ENCODE peak calls at places on chromosomes 5 and 9, in nine cellular contexts. One of them, this sample, is unnamed.

GRCh38 chr9:92483896-92484545 is 1.7 kb upstream of the ASPN start:
- DNase-seq in mesothelial cell of epicardium: no peak
- DNase-seq in NCI-H1694: no peak
- DNase-seq in breast epithelium: no peak
- DNase-seq in stimulated activated CD4-positive, alpha-beta T cell treated with anti-CD3 and anti-CD28 coated beads, Interleukin-15, amount 100 ng/mL, for 48 hours: no peak
- DNase-seq in activated effector memory CD4-positive, alpha-beta T cell treated with anti-CD3 and anti-CD28 coated beads, Interleukin-2, amount 50 U/mL, for 16 hours: no peak
- DNase-seq in CD4-positive, CD25-positive, alpha-beta regulatory T cell: no peak
- DNase-seq in OCI-M1: no peak
- DNase-seq in kidney glomerular epithelial cell: no peak
- DNase-seq in this sample: no peak

GRCh38 chr9:106771618-106772017 is 91.3 kb upstream of the ZNF462 start:
- DNase-seq in CD4-positive, CD25-positive, alpha-beta regulatory T cell: no peak
- DNase-seq in OCI-M1: no peak
- DNase-seq in NCI-H1694: peak; percentile 8
- DNase-seq in kidney glomerular epithelial cell: no peak
- DNase-seq in breast epithelium: peak; percentile 21
- DNase-seq in stimulated activated CD4-positive, alpha-beta T cell treated with anti-CD3 and anti-CD28 coated beads, Interleukin-15, amount 100 ng/mL, for 48 hours: no peak
- DNase-seq in activated effector memory CD4-positive, alpha-beta T cell treated with anti-CD3 and anti-CD28 coated beads, Interleukin-2, amount 50 U/mL, for 16 hours: no peak
- DNase-seq in mesothelial cell of epicardium: no peak
- DNase-seq in this sample: no peak

GRCh38 chr9:126347911-126348760 is 21.5 kb downstream of the MVB12B start:
- DNase-seq in kidney glomerular epithelial cell: no peak
- DNase-seq in OCI-M1: no peak
- DNase-seq in activated effector memory CD4-positive, alpha-beta T cell treated with anti-CD3 and anti-CD28 coated beads, Interleukin-2, amount 50 U/mL, for 16 hours: no peak
- DNase-seq in mesothelial cell of epicardium: no peak
- DNase-seq in stimulated activated CD4-positive, alpha-beta T cell treated with anti-CD3 and anti-CD28 coated beads, Interleukin-15, amount 100 ng/mL, for 48 hours: no peak
- DNase-seq in NCI-H1694: no peak
- DNase-seq in CD4-positive, CD25-positive, alpha-beta regulatory T cell: no peak
- DNase-seq in breast epithelium: peak; percentile 69
- DNase-seq in this sample: no peak

GRCh38 chr9:70979971-70980370 is 141.4 kb downstream of the TRPM3 start:
- DNase-seq in activated effector memory CD4-positive, alpha-beta T cell treated with anti-CD3 and anti-CD28 coated beads, Interleukin-2, amount 50 U/mL, for 16 hours: no peak
- DNase-seq in kidney glomerular epithelial cell: no peak
- DNase-seq in mesothelial cell of epicardium: no peak
- DNase-seq in stimulated activated CD4-positive, alpha-beta T cell treated with anti-CD3 and anti-CD28 coated beads, Interleukin-15, amount 100 ng/mL, for 48 hours: no peak
- DNase-seq in CD4-positive, CD25-positive, alpha-beta regulatory T cell: no peak
- DNase-seq in NCI-H1694: no peak
- DNase-seq in OCI-M1: no peak
- DNase-seq in breast epithelium: no peak
- DNase-seq in this sample: no peak

GRCh38 chr9:135217836-135218235 is 130.4 kb downstream of the OLFM1 start:
- DNase-seq in activated effector memory CD4-positive, alpha-beta T cell treated with anti-CD3 and anti-CD28 coated beads, Interleukin-2, amount 50 U/mL, for 16 hours: no peak
- DNase-seq in mesothelial cell of epicardium: no peak
- DNase-seq in breast epithelium: no peak
- DNase-seq in stimulated activated CD4-positive, alpha-beta T cell treated with anti-CD3 and anti-CD28 coated beads, Interleukin-15, amount 100 ng/mL, for 48 hours: no peak
- DNase-seq in kidney glomerular epithelial cell: no peak
- DNase-seq in CD4-positive, CD25-positive, alpha-beta regulatory T cell: no peak
- DNase-seq in OCI-M1: no peak
- DNase-seq in NCI-H1694: no peak
- DNase-seq in this sample: no peak

GRCh38 chr5:115661156-115661555 is 35.3 kb upstream of the TMED7 start:
- DNase-seq in NCI-H1694: no peak
- DNase-seq in OCI-M1: no peak
- DNase-seq in mesothelial cell of epicardium: no peak
- DNase-seq in kidney glomerular epithelial cell: no peak
- DNase-seq in activated effector memory CD4-positive, alpha-beta T cell treated with anti-CD3 and anti-CD28 coated beads, Interleukin-2, amount 50 U/mL, for 16 hours: no peak
- DNase-seq in CD4-positive, CD25-positive, alpha-beta regulatory T cell: no peak
- DNase-seq in breast epithelium: no peak
- DNase-seq in stimulated activated CD4-positive, alpha-beta T cell treated with anti-CD3 and anti-CD28 coated beads, Interleukin-15, amount 100 ng/mL, for 48 hours: no peak
- DNase-seq in this sample: no peak

GRCh38 chr9:9437641-9438040 is 1175.2 kb downstream of the PTPRD start:
- DNase-seq in activated effector memory CD4-positive, alpha-beta T cell treated with anti-CD3 and anti-CD28 coated beads, Interleukin-2, amount 50 U/mL, for 16 hours: no peak
- DNase-seq in CD4-positive, CD25-positive, alpha-beta regulatory T cell: no peak
- DNase-seq in mesothelial cell of epicardium: no peak
- DNase-seq in stimulated activated CD4-positive, alpha-beta T cell treated with anti-CD3 and anti-CD28 coated beads, Interleukin-15, amount 100 ng/mL, for 48 hours: no peak
- DNase-seq in NCI-H1694: no peak
- DNase-seq in kidney glomerular epithelial cell: no peak
- DNase-seq in breast epithelium: no peak
- DNase-seq in OCI-M1: no peak
- DNase-seq in this sample: no peak

GRCh38 chr5:136018814-136019777 is 9.7 kb upstream of the TGFBI start:
- DNase-seq in breast epithelium: peak; percentile 33
- DNase-seq in activated effector memory CD4-positive, alpha-beta T cell treated with anti-CD3 and anti-CD28 coated beads, Interleukin-2, amount 50 U/mL, for 16 hours: no peak
- DNase-seq in OCI-M1: no peak
- DNase-seq in mesothelial cell of epicardium: peak; percentile 61
- DNase-seq in stimulated activated CD4-positive, alpha-beta T cell treated with anti-CD3 and anti-CD28 coated beads, Interleukin-15, amount 100 ng/mL, for 48 hours: no peak
- DNase-seq in kidney glomerular epithelial cell: no peak
- DNase-seq in CD4-positive, CD25-positive, alpha-beta regulatory T cell: no peak
- DNase-seq in NCI-H1694: no peak
- DNase-seq in this sample: no peak

GRCh38 chr9:123296174-123296573 is 27.8 kb upstream of the STRBP start:
- DNase-seq in activated effector memory CD4-positive, alpha-beta T cell treated with anti-CD3 and anti-CD28 coated beads, Interleukin-2, amount 50 U/mL, for 16 hours: no peak
- DNase-seq in kidney glomerular epithelial cell: no peak
- DNase-seq in breast epithelium: no peak
- DNase-seq in NCI-H1694: no peak
- DNase-seq in mesothelial cell of epicardium: no peak
- DNase-seq in OCI-M1: no peak
- DNase-seq in CD4-positive, CD25-positive, alpha-beta regulatory T cell: no peak
- DNase-seq in stimulated activated CD4-positive, alpha-beta T cell treated with anti-CD3 and anti-CD28 coated beads, Interleukin-15, amount 100 ng/mL, for 48 hours: no peak
- DNase-seq in this sample: no peak

GRCh38 chr9:92048924-92049625 is 66.1 kb downstream of the SPTLC1 start:
- DNase-seq in NCI-H1694: no peak
- DNase-seq in activated effector memory CD4-positive, alpha-beta T cell treated with anti-CD3 and anti-CD28 coated beads, Interleukin-2, amount 50 U/mL, for 16 hours: no peak
- DNase-seq in breast epithelium: no peak
- DNase-seq in CD4-positive, CD25-positive, alpha-beta regulatory T cell: no peak
- DNase-seq in mesothelial cell of epicardium: no peak
- DNase-seq in stimulated activated CD4-positive, alpha-beta T cell treated with anti-CD3 and anti-CD28 coated beads, Interleukin-15, amount 100 ng/mL, for 48 hours: no peak
- DNase-seq in OCI-M1: no peak
- DNase-seq in kidney glomerular epithelial cell: no peak
- DNase-seq in this sample: no peak

GRCh38 chr9:127051881-127052595 is 70.4 kb downstream of the ANGPTL2 start:
- DNase-seq in activated effector memory CD4-positive, alpha-beta T cell treated with anti-CD3 and anti-CD28 coated beads, Interleukin-2, amount 50 U/mL, for 16 hours: no peak
- DNase-seq in stimulated activated CD4-positive, alpha-beta T cell treated with anti-CD3 and anti-CD28 coated beads, Interleukin-15, amount 100 ng/mL, for 48 hours: no peak
- DNase-seq in breast epithelium: no peak
- DNase-seq in CD4-positive, CD25-positive, alpha-beta regulatory T cell: no peak
- DNase-seq in mesothelial cell of epicardium: no peak
- DNase-seq in OCI-M1: no peak
- DNase-seq in kidney glomerular epithelial cell: no peak
- DNase-seq in NCI-H1694: no peak
- DNase-seq in this sample: no peak

GRCh38 chr9:97744710-97745708 is 47.9 kb upstream of the XPA start:
- DNase-seq in activated effector memory CD4-positive, alpha-beta T cell treated with anti-CD3 and anti-CD28 coated beads, Interleukin-2, amount 50 U/mL, for 16 hours: no peak
- DNase-seq in kidney glomerular epithelial cell: no peak
- DNase-seq in NCI-H1694: no peak
- DNase-seq in OCI-M1: no peak
- DNase-seq in breast epithelium: no peak
- DNase-seq in CD4-positive, CD25-positive, alpha-beta regulatory T cell: no peak
- DNase-seq in stimulated activated CD4-positive, alpha-beta T cell treated with anti-CD3 and anti-CD28 coated beads, Interleukin-15, amount 100 ng/mL, for 48 hours: no peak
- DNase-seq in mesothelial cell of epicardium: no peak
- DNase-seq in this sample: no peak

GRCh38 chr5:74949976-74950375 is 83.8 kb upstream of the FAM169A start:
- DNase-seq in NCI-H1694: no peak
- DNase-seq in stimulated activated CD4-positive, alpha-beta T cell treated with anti-CD3 and anti-CD28 coated beads, Interleukin-15, amount 100 ng/mL, for 48 hours: no peak
- DNase-seq in CD4-positive, CD25-positive, alpha-beta regulatory T cell: no peak
- DNase-seq in activated effector memory CD4-positive, alpha-beta T cell treated with anti-CD3 and anti-CD28 coated beads, Interleukin-2, amount 50 U/mL, for 16 hours: no peak
- DNase-seq in OCI-M1: no peak
- DNase-seq in kidney glomerular epithelial cell: no peak
- DNase-seq in breast epithelium: no peak
- DNase-seq in mesothelial cell of epicardium: no peak
- DNase-seq in this sample: no peak

GRCh38 chr9:99076483-99077171 is 28.3 kb upstream of the TGFBR1 start:
- DNase-seq in NCI-H1694: no peak
- DNase-seq in OCI-M1: peak; percentile 87
- DNase-seq in breast epithelium: no peak
- DNase-seq in CD4-positive, CD25-positive, alpha-beta regulatory T cell: no peak
- DNase-seq in mesothelial cell of epicardium: no peak
- DNase-seq in stimulated activated CD4-positive, alpha-beta T cell treated with anti-CD3 and anti-CD28 coated beads, Interleukin-15, amount 100 ng/mL, for 48 hours: no peak
- DNase-seq in kidney glomerular epithelial cell: no peak
- DNase-seq in activated effector memory CD4-positive, alpha-beta T cell treated with anti-CD3 and anti-CD28 coated beads, Interleukin-2, amount 50 U/mL, for 16 hours: peak; percentile 76
- DNase-seq in this sample: no peak

GRCh38 chr9:107158321-107158720 is 124.8 kb upstream of the RAD23B start:
- DNase-seq in activated effector memory CD4-positive, alpha-beta T cell treated with anti-CD3 and anti-CD28 coated beads, Interleukin-2, amount 50 U/mL, for 16 hours: no peak
- DNase-seq in CD4-positive, CD25-positive, alpha-beta regulatory T cell: no peak
- DNase-seq in stimulated activated CD4-positive, alpha-beta T cell treated with anti-CD3 and anti-CD28 coated beads, Interleukin-15, amount 100 ng/mL, for 48 hours: no peak
- DNase-seq in breast epithelium: no peak
- DNase-seq in kidney glomerular epithelial cell: no peak
- DNase-seq in mesothelial cell of epicardium: no peak
- DNase-seq in NCI-H1694: peak; percentile 41
- DNase-seq in OCI-M1: no peak
- DNase-seq in this sample: no peak

GRCh38 chr9:123111977-123112869 is 78.8 kb downstream of the GPR21 start:
- DNase-seq in OCI-M1: no peak
- DNase-seq in activated effector memory CD4-positive, alpha-beta T cell treated with anti-CD3 and anti-CD28 coated beads, Interleukin-2, amount 50 U/mL, for 16 hours: no peak
- DNase-seq in NCI-H1694: no peak
- DNase-seq in mesothelial cell of epicardium: no peak
- DNase-seq in stimulated activated CD4-positive, alpha-beta T cell treated with anti-CD3 and anti-CD28 coated beads, Interleukin-15, amount 100 ng/mL, for 48 hours: no peak
- DNase-seq in CD4-positive, CD25-positive, alpha-beta regulatory T cell: no peak
- DNase-seq in kidney glomerular epithelial cell: no peak
- DNase-seq in breast epithelium: no peak
- DNase-seq in this sample: no peak

GRCh38 chr9:130624154-130624553 is 40.2 kb upstream of the PRDM12 start:
- DNase-seq in mesothelial cell of epicardium: no peak
- DNase-seq in kidney glomerular epithelial cell: no peak
- DNase-seq in CD4-positive, CD25-positive, alpha-beta regulatory T cell: no peak
- DNase-seq in breast epithelium: no peak
- DNase-seq in OCI-M1: no peak
- DNase-seq in NCI-H1694: no peak
- DNase-seq in activated effector memory CD4-positive, alpha-beta T cell treated with anti-CD3 and anti-CD28 coated beads, Interleukin-2, amount 50 U/mL, for 16 hours: no peak
- DNase-seq in stimulated activated CD4-positive, alpha-beta T cell treated with anti-CD3 and anti-CD28 coated beads, Interleukin-15, amount 100 ng/mL, for 48 hours: no peak
- DNase-seq in this sample: no peak

GRCh38 chr9:23537192-23538059 is 288.6 kb downstream of the ELAVL2 start:
- DNase-seq in OCI-M1: no peak
- DNase-seq in breast epithelium: no peak
- DNase-seq in activated effector memory CD4-positive, alpha-beta T cell treated with anti-CD3 and anti-CD28 coated beads, Interleukin-2, amount 50 U/mL, for 16 hours: no peak
- DNase-seq in kidney glomerular epithelial cell: no peak
- DNase-seq in mesothelial cell of epicardium: no peak
- DNase-seq in stimulated activated CD4-positive, alpha-beta T cell treated with anti-CD3 and anti-CD28 coated beads, Interleukin-15, amount 100 ng/mL, for 48 hours: no peak
- DNase-seq in NCI-H1694: peak; percentile 3
- DNase-seq in CD4-positive, CD25-positive, alpha-beta regulatory T cell: no peak
- DNase-seq in this sample: no peak

GRCh38 chr5:140205216-140205615 is 30.2 kb downstream of the CYSTM1 start:
- DNase-seq in kidney glomerular epithelial cell: peak; percentile 26
- DNase-seq in stimulated activated CD4-positive, alpha-beta T cell treated with anti-CD3 and anti-CD28 coated beads, Interleukin-15, amount 100 ng/mL, for 48 hours: no peak
- DNase-seq in OCI-M1: no peak
- DNase-seq in activated effector memory CD4-positive, alpha-beta T cell treated with anti-CD3 and anti-CD28 coated beads, Interleukin-2, amount 50 U/mL, for 16 hours: no peak
- DNase-seq in NCI-H1694: no peak
- DNase-seq in breast epithelium: no peak
- DNase-seq in mesothelial cell of epicardium: no peak
- DNase-seq in CD4-positive, CD25-positive, alpha-beta regulatory T cell: no peak
- DNase-seq in this sample: no peak

GRCh38 chr5:40429258-40430111 is 250.2 kb upstream of the PTGER4 start:
- DNase-seq in breast epithelium: no peak
- DNase-seq in kidney glomerular epithelial cell: no peak
- DNase-seq in stimulated activated CD4-positive, alpha-beta T cell treated with anti-CD3 and anti-CD28 coated beads, Interleukin-15, amount 100 ng/mL, for 48 hours: no peak
- DNase-seq in CD4-positive, CD25-positive, alpha-beta regulatory T cell: no peak
- DNase-seq in activated effector memory CD4-positive, alpha-beta T cell treated with anti-CD3 and anti-CD28 coated beads, Interleukin-2, amount 50 U/mL, for 16 hours: no peak
- DNase-seq in OCI-M1: no peak
- DNase-seq in NCI-H1694: no peak
- DNase-seq in mesothelial cell of epicardium: no peak
- DNase-seq in this sample: no peak

GRCh38 chr5:9207820-9208418 is 338.0 kb downstream of the SEMA5A start:
- DNase-seq in NCI-H1694: peak; percentile 88
- DNase-seq in breast epithelium: no peak
- DNase-seq in stimulated activated CD4-positive, alpha-beta T cell treated with anti-CD3 and anti-CD28 coated beads, Interleukin-15, amount 100 ng/mL, for 48 hours: no peak
- DNase-seq in OCI-M1: peak; percentile 74
- DNase-seq in mesothelial cell of epicardium: no peak
- DNase-seq in activated effector memory CD4-positive, alpha-beta T cell treated with anti-CD3 and anti-CD28 coated beads, Interleukin-2, amount 50 U/mL, for 16 hours: no peak
- DNase-seq in CD4-positive, CD25-positive, alpha-beta regulatory T cell: no peak
- DNase-seq in kidney glomerular epithelial cell: peak; percentile 31
- DNase-seq in this sample: no peak

GRCh38 chr5:11377896-11378295 is 526.4 kb downstream of the CTNND2 start:
- DNase-seq in kidney glomerular epithelial cell: peak; percentile 29
- DNase-seq in mesothelial cell of epicardium: no peak
- DNase-seq in breast epithelium: no peak
- DNase-seq in stimulated activated CD4-positive, alpha-beta T cell treated with anti-CD3 and anti-CD28 coated beads, Interleukin-15, amount 100 ng/mL, for 48 hours: no peak
- DNase-seq in CD4-positive, CD25-positive, alpha-beta regulatory T cell: no peak
- DNase-seq in NCI-H1694: no peak
- DNase-seq in OCI-M1: no peak
- DNase-seq in activated effector memory CD4-positive, alpha-beta T cell treated with anti-CD3 and anti-CD28 coated beads, Interleukin-2, amount 50 U/mL, for 16 hours: no peak
- DNase-seq in this sample: no peak

GRCh38 chr9:694499-695154 is 146.9 kb upstream of the DMRT1 start:
- DNase-seq in OCI-M1: no peak
- DNase-seq in breast epithelium: no peak
- DNase-seq in kidney glomerular epithelial cell: peak; percentile 94
- DNase-seq in activated effector memory CD4-positive, alpha-beta T cell treated with anti-CD3 and anti-CD28 coated beads, Interleukin-2, amount 50 U/mL, for 16 hours: no peak
- DNase-seq in mesothelial cell of epicardium: no peak
- DNase-seq in NCI-H1694: no peak
- DNase-seq in stimulated activated CD4-positive, alpha-beta T cell treated with anti-CD3 and anti-CD28 coated beads, Interleukin-15, amount 100 ng/mL, for 48 hours: no peak
- DNase-seq in CD4-positive, CD25-positive, alpha-beta regulatory T cell: no peak
- DNase-seq in this sample: no peak

GRCh38 chr5:40995816-40996586 is 75.1 kb downstream of the MROH2B start:
- DNase-seq in breast epithelium: no peak
- DNase-seq in OCI-M1: no peak
- DNase-seq in stimulated activated CD4-positive, alpha-beta T cell treated with anti-CD3 and anti-CD28 coated beads, Interleukin-15, amount 100 ng/mL, for 48 hours: no peak
- DNase-seq in CD4-positive, CD25-positive, alpha-beta regulatory T cell: no peak
- DNase-seq in activated effector memory CD4-positive, alpha-beta T cell treated with anti-CD3 and anti-CD28 coated beads, Interleukin-2, amount 50 U/mL, for 16 hours: no peak
- DNase-seq in mesothelial cell of epicardium: no peak
- DNase-seq in kidney glomerular epithelial cell: peak; percentile 52
- DNase-seq in NCI-H1694: no peak
- DNase-seq in this sample: no peak

GRCh38 chr5:155564541-155564940 is 551.0 kb downstream of the KIF4B start:
- DNase-seq in NCI-H1694: no peak
- DNase-seq in OCI-M1: peak; percentile 44
- DNase-seq in CD4-positive, CD25-positive, alpha-beta regulatory T cell: no peak
- DNase-seq in stimulated activated CD4-positive, alpha-beta T cell treated with anti-CD3 and anti-CD28 coated beads, Interleukin-15, amount 100 ng/mL, for 48 hours: no peak
- DNase-seq in mesothelial cell of epicardium: no peak
- DNase-seq in breast epithelium: no peak
- DNase-seq in kidney glomerular epithelial cell: no peak
- DNase-seq in activated effector memory CD4-positive, alpha-beta T cell treated with anti-CD3 and anti-CD28 coated beads, Interleukin-2, amount 50 U/mL, for 16 hours: no peak
- DNase-seq in this sample: no peak

GRCh38 chr5:181020716-181021115 is 19.4 kb upstream of the BTNL9 start:
- DNase-seq in OCI-M1: no peak
- DNase-seq in activated effector memory CD4-positive, alpha-beta T cell treated with anti-CD3 and anti-CD28 coated beads, Interleukin-2, amount 50 U/mL, for 16 hours: no peak
- DNase-seq in CD4-positive, CD25-positive, alpha-beta regulatory T cell: no peak
- DNase-seq in NCI-H1694: no peak
- DNase-seq in kidney glomerular epithelial cell: no peak
- DNase-seq in breast epithelium: no peak
- DNase-seq in stimulated activated CD4-positive, alpha-beta T cell treated with anti-CD3 and anti-CD28 coated beads, Interleukin-15, amount 100 ng/mL, for 48 hours: no peak
- DNase-seq in mesothelial cell of epicardium: no peak
- DNase-seq in this sample: no peak

GRCh38 chr9:9790216-9790872 is 822.5 kb downstream of the PTPRD start:
- DNase-seq in activated effector memory CD4-positive, alpha-beta T cell treated with anti-CD3 and anti-CD28 coated beads, Interleukin-2, amount 50 U/mL, for 16 hours: no peak
- DNase-seq in NCI-H1694: peak; percentile 13
- DNase-seq in breast epithelium: no peak
- DNase-seq in mesothelial cell of epicardium: peak; percentile 40
- DNase-seq in OCI-M1: peak; percentile 100
- DNase-seq in stimulated activated CD4-positive, alpha-beta T cell treated with anti-CD3 and anti-CD28 coated beads, Interleukin-15, amount 100 ng/mL, for 48 hours: no peak
- DNase-seq in kidney glomerular epithelial cell: peak; percentile 34
- DNase-seq in CD4-positive, CD25-positive, alpha-beta regulatory T cell: no peak
- DNase-seq in this sample: no peak

This sample was measured in omental fat pad.